ENCODE peak calls at places on chromosomes 3 and 15, in four cellular contexts. Z, P, T and J are unnamed samples.

GRCh38 chr3:69005071-69005816 is 8.2 kb downstream of the EOGT start:
- DNase-seq in Z (no peak), P (peak; percentile 22), T (no peak), J (no peak)

GRCh38 chr15:22949074-22949547 is 31.1 kb downstream of the CYFIP1 start:
- DNase-seq in T (no peak), P (peak; percentile 24), Z (no peak), J (no peak)

GRCh38 chr3:159032311-159032710 is 230.5 kb downstream of the MFSD1 start:
- DNase-seq in P (no peak), Z (no peak), T (no peak), J (no peak)

GRCh38 chr15:40340038-40340739 is 550 bp downstream of the CCDC9B start:
- DNase-seq in P (peak; percentile 73), Z (peak; percentile 48), T (no peak), J (no peak)

GRCh38 chr3:48555231-48555948 is 1.2 kb downstream of the PFKFB4 start:
- DNase-seq in Z (no peak), T (no peak), P (no peak), J (no peak)

GRCh38 chr3:174023445-174023844 is 625.9 kb downstream of the NLGN1 start:
- DNase-seq in Z (peak; percentile 33), P (peak; percentile 21), T (no peak), J (no peak)

GRCh38 chr3:49469037-49469875 is 811 bp upstream of the DAG1 start:
- DNase-seq in T (no peak), P (peak; percentile 68), Z (peak; percentile 31), J (no peak)

GRCh38 chr3:72848703-72849081 is 447 bp upstream of the SHQ1 start:
- DNase-seq in Z (peak; percentile 16), P (no peak), T (peak; percentile 32), J (peak; percentile 59)

GRCh38 chr3:171838218-171838720 is 4.9 kb upstream of the TMEM212 start:
- DNase-seq in P (peak; percentile 78), T (no peak), Z (no peak), J (no peak)

GRCh38 chr3:149494022-149494758 is 19.7 kb downstream of the TM4SF4 start:
- DNase-seq in Z (peak; percentile 70), P (peak; percentile 76), T (peak; percentile 8), J (peak; percentile 21)